ENCODE peak calls at places on chromosomes 3 and 15, in four cellular contexts. J is SK-N-SH, U is K562, W is H1. R is an unnamed sample.

GRCh38 chr15:62108411-62108810 is 41.6 kb downstream of the C2CD4A start:
- DNase-seq in U (no peak), W (no peak), J (no peak), R (no peak)

GRCh38 chr3:59563072-59563605 is 513.3 kb upstream of the CFAP20DC start:
- DNase-seq in U (no peak), W (no peak), J (no peak), R (no peak)

GRCh38 chr15:42139596-42139995 is 16.8 kb downstream of the PLA2G4F start:
- DNase-seq in U (no peak), W (no peak), J (no peak), R (no peak)

GRCh38 chr3:155944081-155944480 is 73.6 kb downstream of the GMPS start:
- DNase-seq in U (no peak), J (no peak), W (no peak), R (no peak)

GRCh38 chr3:24254649-24255048 is 240.0 kb downstream of the THRB start:
- DNase-seq in J (no peak), W (no peak), U (no peak), R (no peak)

GRCh38 chr3:24834442-24834841 is 339.8 kb upstream of the THRB start:
- DNase-seq in W (no peak), J (no peak), U (no peak), R (no peak)

GRCh38 chr15:70398694-70399093 is 301.0 kb upstream of the TLE3 start:
- DNase-seq in W (no peak), U (no peak), J (no peak), R (no peak)

GRCh38 chr3:136042608-136043221 is 77.2 kb downstream of the PPP2R3A start:
- DNase-seq in J (peak; percentile 53), U (peak; percentile 54), W (no peak), R (no peak)

GRCh38 chr3:31704651-31705179 is 172.0 kb downstream of the STT3B start:
- DNase-seq in J (peak; percentile 38), W (no peak), U (no peak), R (no peak)

DNA sequence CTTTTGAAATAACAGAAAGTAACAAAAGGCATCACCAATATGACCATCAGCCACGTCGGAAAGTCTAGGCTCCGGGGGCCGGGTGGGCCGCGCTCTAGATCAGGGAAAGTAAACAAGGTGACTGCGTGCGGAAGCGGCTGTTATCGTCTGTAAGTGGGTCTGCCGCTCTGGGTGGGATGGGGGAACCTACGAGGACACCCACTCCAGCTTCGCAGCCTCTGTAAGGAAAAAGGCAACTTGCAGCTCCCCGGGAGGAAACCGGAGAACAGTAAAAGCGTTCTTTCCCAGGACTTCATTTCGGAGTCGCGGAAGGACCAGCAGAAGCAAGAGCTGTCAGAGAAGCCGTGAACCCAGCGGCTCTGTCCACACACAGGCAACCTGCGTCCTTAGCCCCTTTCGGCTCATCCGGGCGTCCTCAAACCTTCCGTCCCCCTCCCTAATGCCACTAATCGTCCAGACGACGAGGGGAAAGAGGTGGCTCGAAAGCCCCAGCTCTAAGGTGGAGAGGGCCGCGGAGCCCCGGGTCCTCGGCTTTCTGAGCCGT is 457 bp downstream of the XRN1 start:
- DNase-seq in U (peak; percentile 56), W (no peak), J (no peak), R (peak; percentile 30)
- TF ChIP-seq TEAD4 in U (no peak), W (no peak), J (no peak), R (no peak)

GRCh38 chr15:37056168-37056893 is 44.0 kb downstream of the MEIS2 start:
- DNase-seq in J (no peak), U (peak; percentile 57), W (no peak), R (no peak)

GRCh38 chr15:37056894-37057205 is 43.5 kb downstream of the MEIS2 start:
- DNase-seq in J (no peak), W (no peak), U (no peak), R (no peak)

GRCh38 chr15:37057831-37058230 is 42.5 kb downstream of the MEIS2 start:
- DNase-seq in U (no peak), W (no peak), J (no peak), R (no peak)

GRCh38 chr15:37058316-37058985 is 41.9 kb downstream of the MEIS2 start:
- DNase-seq in J (no peak), U (peak; percentile 55), W (no peak), R (no peak)

GRCh38 chr15:37059051-37059450 is 41.3 kb downstream of the MEIS2 start:
- DNase-seq in J (no peak), W (no peak), U (no peak), R (no peak)
- TF ChIP-seq USF2 in J (no peak), W (no peak), U (no peak), R (no peak)

DNA sequence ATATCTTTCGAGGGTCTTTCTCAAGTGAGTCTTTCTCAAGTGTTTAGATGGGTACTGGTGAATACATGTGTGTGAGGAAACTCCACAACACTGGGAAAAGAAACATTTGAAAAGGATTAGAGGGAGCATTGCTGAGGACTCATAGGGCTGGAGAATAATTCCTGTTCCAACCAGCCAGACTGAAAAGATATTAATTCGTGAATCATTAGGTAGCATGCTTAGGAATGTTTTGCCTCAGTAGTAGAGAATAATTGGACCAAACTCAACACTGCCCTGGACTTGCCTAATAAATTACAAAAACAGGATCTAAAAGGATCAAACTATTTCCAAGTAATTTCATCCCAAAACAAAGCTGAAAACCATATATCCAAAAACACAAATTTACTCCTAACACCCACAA is 17.3 kb downstream of the PP2D1 start:
- DNase-seq in W (no peak), U (no peak), J (no peak), R (no peak)
- TF ChIP-seq TEAD4 in W (no peak), U (no peak), J (no peak), R (no peak)

GRCh38 chr15:51576451-51576850 is 46.1 kb downstream of the DMXL2 start:
- DNase-seq in J (no peak), U (peak; percentile 17), W (no peak), R (no peak)

GRCh38 chr15:51579012-51579411 is 43.6 kb downstream of the DMXL2 start:
- DNase-seq in J (no peak), W (no peak), U (no peak), R (no peak)

GRCh38 chr15:51575775-51576174 is 46.8 kb downstream of the DMXL2 start:
- DNase-seq in J (no peak), U (no peak), W (no peak), R (no peak)

GRCh38 chr15:51577907-51578306 is 44.7 kb downstream of the DMXL2 start:
- DNase-seq in W (no peak), U (peak; percentile 26), J (no peak), R (no peak)

GRCh38 chr15:51576911-51577500 is 45.6 kb downstream of the DMXL2 start:
- DNase-seq in W (no peak), U (peak; percentile 59), J (no peak), R (no peak)
- TF ChIP-seq USF2 in W (no peak), U (no peak), J (no peak), R (no peak)

GRCh38 chr3:171890398-171890797 is 47.2 kb downstream of the TMEM212 start:
- DNase-seq in J (no peak), W (no peak), U (no peak), R (no peak)
- TF ChIP-seq TEAD4 in J (no peak), W (no peak), U (no peak), R (no peak)

GRCh38 chr3:149603126-149604074 is 54.4 kb downstream of the WWTR1 start:
- DNase-seq in W (no peak), U (no peak), J (no peak), R (no peak)

GRCh38 chr3:149600619-149601018 is 57.2 kb downstream of the WWTR1 start:
- DNase-seq in W (no peak), U (no peak), J (no peak), R (no peak)

GRCh38 chr3:149605902-149606301 is 51.9 kb downstream of the WWTR1 start:
- DNase-seq in J (no peak), W (no peak), U (no peak), R (no peak)

GRCh38 chr3:149608987-149609386 is 48.8 kb downstream of the WWTR1 start:
- DNase-seq in W (no peak), U (no peak), J (no peak), R (no peak)

GRCh38 chr3:149604125-149604851 is 53.5 kb downstream of the WWTR1 start:
- DNase-seq in W (no peak), U (no peak), J (no peak), R (peak; percentile 36)
- TF ChIP-seq USF2 in W (no peak), U (no peak), J (no peak), R (no peak)

GRCh38 chr3:143433787-143434378 is 314.3 kb downstream of the CHST2 start:
- DNase-seq in U (peak; percentile 58), J (peak; percentile 2), W (peak; percentile 58), R (peak; percentile 44)
- TF ChIP-seq TEAD4 in U (no peak), J (no peak), W (no peak), R (no peak)

DNA sequence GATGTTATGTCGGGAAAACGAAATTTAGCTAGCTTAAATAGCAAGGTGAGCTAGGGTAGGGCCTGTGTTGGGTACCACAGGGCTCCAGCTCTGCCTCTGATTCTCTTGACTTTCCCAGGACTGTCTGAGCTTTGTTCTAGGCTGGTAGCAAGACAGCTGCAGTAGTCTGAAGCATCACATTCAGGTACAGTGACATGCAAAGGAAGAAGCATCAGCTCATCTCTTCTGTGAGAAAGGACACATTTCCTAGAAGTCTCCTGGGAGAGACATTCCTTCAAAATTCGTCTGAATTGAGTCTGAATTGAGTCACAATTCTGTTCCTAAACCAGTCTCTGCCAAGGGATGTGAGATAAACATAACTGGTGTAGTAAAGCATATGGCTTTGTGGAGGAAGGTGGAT is 8.5 kb upstream of the UBXN7 start:
- DNase-seq in W (no peak), U (no peak), J (no peak), R (no peak)
- TF ChIP-seq USF2 in W (no peak), U (no peak), J (no peak), R (no peak)

DNA sequence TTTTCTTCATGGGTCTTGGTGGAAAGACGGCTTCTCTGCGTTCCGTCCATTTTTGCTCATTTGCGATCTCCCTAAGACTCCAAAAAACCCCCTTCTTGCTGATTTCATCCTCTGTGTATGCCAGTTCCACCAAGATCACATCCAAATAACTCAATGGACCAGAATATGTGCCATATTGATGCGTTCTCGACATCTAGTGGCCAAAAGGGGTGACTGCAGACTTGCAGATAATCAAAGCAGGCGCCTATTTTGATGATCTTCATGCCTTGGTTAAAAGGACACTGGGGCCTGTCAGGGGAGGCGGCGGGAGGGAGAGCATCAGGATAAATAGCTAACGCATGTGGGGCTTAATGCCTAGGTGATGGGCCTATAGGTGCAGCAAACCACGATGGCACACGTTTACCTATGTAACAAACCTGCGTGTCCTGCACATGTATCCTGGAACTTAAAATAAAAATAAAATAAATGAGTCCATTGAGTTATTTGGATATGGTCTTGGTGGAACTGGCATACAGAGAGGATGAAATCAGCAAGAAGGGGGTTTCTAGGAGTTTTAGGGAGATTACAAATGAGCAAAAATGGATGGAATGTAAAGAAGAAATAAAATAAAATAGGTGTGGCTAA is 104.2 kb upstream of the RAD18 start:
- DNase-seq in J (peak; percentile 69), U (peak; percentile 66), W (peak; percentile 65), R (peak; percentile 66)
- TF ChIP-seq TEAD4 in J (no peak), U (peak; percentile 30), W (no peak), R (no peak)

GRCh38 chr3:127114337-127115070 is 78.4 kb upstream of the PRR23E start:
- DNase-seq in J (peak; percentile 75), W (no peak), U (no peak), R (no peak)
- TF ChIP-seq USF2 in J (no peak), W (no peak), U (no peak), R (no peak)